ENCODE peak calls at places on chromosomes 3 and 15, in seven cellular contexts. H, D, S, R, O, P and W are unnamed samples.

GRCh38 chr3:14209596-14210280 is 31.1 kb downstream of the LSM3 start:
- DNase-seq in H (peak), D (no peak), S (no peak), R (no peak), O (no peak), P (peak), W (no peak)

GRCh38 chr15:38991701-38992100 is 427.1 kb upstream of the RASGRP1 start:
- DNase-seq in H (no peak), D (no peak), S (no peak), R (no peak), O (no peak), P (peak), W (no peak)

GRCh38 chr3:185717121-185717520 is 107.7 kb downstream of the IGF2BP2 start:
- DNase-seq in H (peak), D (no peak), S (no peak), R (no peak), O (peak), P (peak), W (no peak)

GRCh38 chr3:30124435-30125390 is 481.7 kb upstream of the TGFBR2 start:
- DNase-seq in H (peak), D (no peak), S (no peak), R (no peak), O (no peak), P (peak), W (no peak)

GRCh38 chr3:38992117-38992779 is 59.5 kb downstream of the SCN11A start:
- DNase-seq in H (peak), D (peak), S (no peak), R (no peak), O (no peak), P (peak), W (peak)

GRCh38 chr3:35505181-35505580 is 134.1 kb upstream of the ARPP21 start:
- DNase-seq in H (no peak), D (no peak), S (no peak), R (peak), O (no peak), P (no peak), W (no peak)

GRCh38 chr3:190012314-190012782 is 108.3 kb downstream of the P3H2 start:
- DNase-seq in H (peak), D (no peak), S (no peak), R (no peak), O (no peak), P (peak), W (no peak)

GRCh38 chr3:94036909-94037507 is 8.6 kb upstream of the STX19 start:
- DNase-seq in H (peak), D (peak), S (no peak), R (no peak), O (no peak), P (peak), W (peak)

GRCh38 chr3:137583256-137583655 is 180.9 kb upstream of the SOX14 start:
- DNase-seq in H (no peak), D (no peak), S (no peak), R (no peak), O (no peak), P (no peak), W (no peak)

GRCh38 chr15:80288131-80288530 is 36.1 kb upstream of the CTXND1 start:
- DNase-seq in H (no peak), D (no peak), S (no peak), R (no peak), O (no peak), P (no peak), W (no peak)

GRCh38 chr15:82952156-82953081 is at the start of gene HOMER2:
- DNase-seq in H (no peak), D (peak), S (no peak), R (peak), O (no peak), P (no peak), W (no peak)

GRCh38 chr3:148757238-148757930 is 59.7 kb downstream of the AGTR1 start:
- DNase-seq in H (peak), D (no peak), S (no peak), R (no peak), O (peak), P (peak), W (peak)

GRCh38 chr3:100047455-100048141 is 66.7 kb downstream of the FILIP1L start:
- DNase-seq in H (peak), D (peak), S (no peak), R (no peak), O (peak), P (peak), W (peak)

GRCh38 chr3:182479766-182480336 is 313.5 kb upstream of the ATP11B start:
- DNase-seq in H (no peak), D (no peak), S (no peak), R (no peak), O (no peak), P (no peak), W (no peak)

GRCh38 chr3:170387952-170388351 is 30.4 kb downstream of the SKIL start:
- DNase-seq in H (peak), D (no peak), S (no peak), R (no peak), O (no peak), P (peak), W (no peak)

GRCh38 chr3:39178553-39178952 is 13.8 kb downstream of the XIRP1 start:
- DNase-seq in H (peak), D (no peak), S (no peak), R (no peak), O (no peak), P (peak), W (no peak)

DNA sequence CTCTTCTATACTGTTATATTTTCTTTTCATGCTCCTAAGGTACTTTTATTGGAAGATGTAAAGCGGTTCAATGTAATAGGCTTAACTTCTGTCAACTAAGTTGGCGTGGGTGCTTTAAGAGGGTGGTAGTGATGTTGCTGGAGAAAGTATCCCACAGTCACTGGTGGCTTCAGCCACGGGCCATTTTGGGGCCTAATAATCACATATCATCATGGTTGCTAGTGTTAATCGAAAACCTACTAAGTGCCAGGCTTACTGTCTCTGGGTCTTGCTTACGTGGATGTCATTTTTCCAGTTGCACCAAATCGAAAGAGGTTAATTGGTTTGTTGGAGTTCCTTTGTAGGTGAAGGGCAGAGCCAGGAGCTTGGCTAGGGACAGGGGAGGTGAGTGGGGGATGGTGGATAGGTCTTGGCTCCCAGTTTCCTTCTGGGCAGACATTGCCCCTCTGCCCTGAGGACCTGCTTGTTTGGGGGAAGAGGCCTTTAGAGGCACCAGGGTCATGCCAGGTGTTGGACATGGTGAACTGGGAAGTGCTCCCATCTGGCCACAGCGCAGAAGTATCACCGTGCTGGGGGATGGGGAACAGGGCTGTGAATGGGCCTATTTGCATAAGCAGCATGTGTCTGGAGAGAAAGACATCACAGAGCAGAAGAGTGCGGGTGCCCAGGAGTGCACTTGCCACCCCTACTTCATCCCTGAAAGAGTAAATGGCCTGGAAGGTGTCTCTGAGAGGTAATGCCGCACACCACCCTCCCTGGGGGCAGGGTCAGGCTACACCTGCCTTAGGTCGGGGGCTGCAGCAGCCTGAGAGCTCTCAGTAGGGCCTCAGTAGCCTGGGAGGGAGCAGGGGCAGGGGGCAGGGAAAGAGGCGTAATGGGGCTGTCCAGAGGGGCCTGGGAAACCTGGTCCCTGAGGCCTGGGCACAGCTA is 62.4 kb upstream of the POLG start:
- DNase-seq in H (no peak), D (no peak), S (no peak), R (no peak), O (no peak), P (no peak), W (no peak)
- H3K4me3 ChIP-seq in H (no peak), D (no peak), S (no peak), R (no peak), O (no peak), P (no peak), W (no peak)

DNA sequence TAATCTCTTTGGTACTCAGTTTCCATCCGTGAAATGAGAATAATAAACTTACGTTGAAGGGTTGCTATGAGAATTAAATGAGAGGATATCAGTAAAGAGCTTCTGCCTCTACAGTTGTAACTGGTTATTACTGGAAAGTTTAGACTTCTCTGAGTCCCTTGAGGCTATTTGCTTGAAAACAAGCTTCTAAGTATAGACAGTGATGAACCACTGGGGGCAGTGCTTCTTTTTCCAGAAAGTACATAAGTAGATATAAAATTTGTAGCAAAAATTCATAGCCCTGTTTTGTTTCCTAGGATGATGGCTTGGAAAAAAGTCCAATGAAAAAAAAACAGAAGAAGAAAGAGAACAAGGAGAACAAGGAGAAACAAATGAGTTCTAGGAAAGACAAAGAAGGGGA is 87.1 kb downstream of the RGMA start:
- DNase-seq in H (no peak), D (no peak), S (no peak), R (no peak), O (no peak), P (no peak), W (no peak)
- TF ChIP-seq CTCF in H (no peak), D (peak), S (no peak), R (no peak), O (no peak), P (peak), W (no peak)

GRCh38 chr3:132396255-132396654 is 21.0 kb upstream of the DNAJC13 start:
- DNase-seq in H (no peak), D (no peak), S (no peak), R (no peak), O (no peak), P (no peak), W (no peak)

GRCh38 chr3:132399054-132399929 is 18.0 kb upstream of the DNAJC13 start:
- DNase-seq in H (peak), D (peak), S (peak), R (no peak), O (no peak), P (peak), W (no peak)

GRCh38 chr3:132395126-132395525 is 22.2 kb upstream of the DNAJC13 start:
- DNase-seq in H (no peak), D (no peak), S (no peak), R (no peak), O (no peak), P (no peak), W (no peak)

DNA sequence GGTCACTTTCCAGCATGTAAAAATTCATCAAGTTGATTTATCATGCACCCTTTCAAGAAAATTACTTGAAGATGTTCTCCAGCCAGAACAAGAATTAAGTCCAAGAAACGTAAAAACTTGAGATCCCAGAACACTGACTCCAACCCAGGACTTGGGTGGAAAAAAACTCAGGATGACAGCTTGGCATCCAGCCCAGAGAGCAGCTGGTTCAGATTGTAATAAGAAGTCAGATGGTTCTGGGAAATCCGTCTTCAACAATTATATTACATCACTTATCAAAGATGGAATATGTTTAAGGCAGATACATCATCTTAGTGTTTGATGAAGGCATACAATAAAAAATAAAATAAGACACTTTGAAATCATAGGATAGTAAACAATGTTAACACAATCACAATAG is 23.0 kb upstream of the DNAJC13 start:
- DNase-seq in H (no peak), D (no peak), S (no peak), R (peak), O (no peak), P (peak), W (no peak)
- H3K4me3 ChIP-seq in H (no peak), D (no peak), S (no peak), R (no peak), O (no peak), P (no peak), W (no peak)

DNA sequence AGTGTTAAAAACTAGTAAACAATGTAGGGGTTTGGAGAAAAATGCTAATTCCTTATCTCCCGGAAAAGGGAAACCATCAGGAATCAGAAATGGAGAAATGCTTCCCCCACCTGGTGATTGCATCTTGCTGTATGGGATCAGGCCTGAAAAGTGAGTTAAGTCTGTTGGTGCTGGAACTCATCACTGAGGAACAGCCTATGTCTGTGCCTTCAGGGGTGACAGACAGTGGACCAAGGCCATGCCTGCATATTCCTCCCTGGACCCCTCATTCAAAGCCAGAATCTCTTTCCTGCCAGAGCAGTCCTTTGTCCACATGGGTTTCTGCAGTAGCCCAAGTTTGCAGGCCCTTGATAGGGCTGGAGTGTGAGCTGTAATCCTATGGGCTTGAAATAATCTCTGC is 160.8 kb upstream of the CTDSPL start:
- DNase-seq in H (no peak), D (no peak), S (no peak), R (no peak), O (no peak), P (peak), W (no peak)
- TF ChIP-seq CTCF in H (no peak), D (peak), S (no peak), R (peak), O (peak), P (peak), W (no peak)

GRCh38 chr3:11096266-11097135 is 57.8 kb upstream of the HRH1 start:
- DNase-seq in H (peak), D (peak), S (peak), R (peak), O (peak), P (peak), W (peak)
- H3K4me3 ChIP-seq in H (peak), D (peak), S (no peak), R (peak), O (peak), P (peak), W (peak)

DNA sequence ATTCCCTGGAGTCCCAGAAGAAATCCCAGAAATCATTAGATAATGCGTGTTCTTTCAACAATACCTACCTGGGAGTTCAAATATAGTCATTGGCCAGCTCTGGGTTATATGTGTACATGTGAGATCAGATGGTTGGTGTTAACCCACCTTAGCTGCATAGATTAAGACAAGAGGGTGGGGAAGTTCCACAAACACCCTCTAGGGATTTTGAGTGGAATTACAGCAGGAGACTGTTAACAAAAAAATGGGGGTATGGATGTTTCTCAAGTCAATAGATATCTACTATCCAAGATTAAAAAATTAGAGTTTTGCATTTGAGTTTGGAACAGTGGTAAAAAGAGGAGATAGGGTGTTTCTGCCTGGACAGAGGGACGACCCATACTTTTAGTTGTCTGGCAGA is 282.5 kb upstream of the CNTN3 start:
- DNase-seq in H (no peak), D (peak), S (no peak), R (no peak), O (no peak), P (no peak), W (no peak)
- TF ChIP-seq CTCF in H (peak), D (no peak), S (no peak), R (no peak), O (peak), P (peak), W (no peak)

GRCh38 chr3:10933958-10934481 is 58.5 kb upstream of the SLC6A1 start:
- DNase-seq in H (peak), D (peak), S (no peak), R (no peak), O (no peak), P (no peak), W (no peak)
- H3K4me3 ChIP-seq in H (no peak), D (no peak), S (no peak), R (no peak), O (no peak), P (no peak), W (no peak)

GRCh38 chr3:141797819-141798405 is 34.7 kb downstream of the GRK7 start:
- DNase-seq in H (no peak), D (no peak), S (no peak), R (no peak), O (no peak), P (no peak), W (no peak)

GRCh38 chr3:141796436-141797166 is 33.4 kb downstream of the GRK7 start:
- DNase-seq in H (no peak), D (no peak), S (peak), R (no peak), O (no peak), P (peak), W (no peak)

GRCh38 chr3:141797167-141797773 is 34.1 kb downstream of the GRK7 start:
- DNase-seq in H (peak), D (no peak), S (peak), R (peak), O (no peak), P (peak), W (no peak)

GRCh38 chr3:141795719-141796435 is 32.7 kb downstream of the GRK7 start:
- DNase-seq in H (no peak), D (no peak), S (no peak), R (peak), O (peak), P (peak), W (no peak)

GRCh38 chr3:141798455-141798854 is 35.2 kb downstream of the GRK7 start:
- DNase-seq in H (no peak), D (no peak), S (no peak), R (no peak), O (no peak), P (peak), W (no peak)
- TF ChIP-seq CTCF in H (no peak), D (no peak), S (no peak), R (no peak), O (no peak), P (no peak), W (no peak)

GRCh38 chr3:150371741-150372254 is 36.3 kb upstream of the TSC22D2 start:
- DNase-seq in H (peak), D (peak), S (no peak), R (no peak), O (peak), P (peak), W (peak)
- H3K4me3 ChIP-seq in H (peak), D (peak), S (no peak), R (peak), O (peak), P (peak), W (peak)